ENCODE peak calls at places on chromosomes 1 and 21, in six cellular contexts. One of them, this sample, is unnamed.

GRCh38 chr21:33149166-33149565 is 79.2 kb downstream of the OLIG1 start:
- DNase-seq in stimulated activated naive CD8-positive, alpha-beta T cell treated with anti-CD3 and anti-CD28 coated beads, Interleukin-15, amount 100 ng/mL, for 72 hours: no peak
- DNase-seq in NCI-H1694: peak
- DNase-seq in CD4-positive, alpha-beta memory T cell: no peak
- DNase-seq in left cardiac atrium: no peak
- DNase-seq in T-helper 2 cell: no peak
- DNase-seq in this sample: no peak

GRCh38 chr1:27116697-27117096 is 38.2 kb downstream of the SLC9A1 start:
- DNase-seq in T-helper 2 cell: no peak
- DNase-seq in stimulated activated naive CD8-positive, alpha-beta T cell treated with anti-CD3 and anti-CD28 coated beads, Interleukin-15, amount 100 ng/mL, for 72 hours: no peak
- DNase-seq in CD4-positive, alpha-beta memory T cell: no peak
- DNase-seq in left cardiac atrium: no peak
- DNase-seq in NCI-H1694: no peak
- DNase-seq in this sample: no peak

GRCh38 chr1:93960641-93961147 is 51.5 kb upstream of the GCLM start:
- DNase-seq in T-helper 2 cell: no peak
- DNase-seq in stimulated activated naive CD8-positive, alpha-beta T cell treated with anti-CD3 and anti-CD28 coated beads, Interleukin-15, amount 100 ng/mL, for 72 hours: no peak
- DNase-seq in left cardiac atrium: no peak
- DNase-seq in CD4-positive, alpha-beta memory T cell: no peak
- DNase-seq in NCI-H1694: no peak
- DNase-seq in this sample: no peak

GRCh38 chr1:107378602-107379265 is 237.9 kb downstream of the NTNG1 start:
- DNase-seq in NCI-H1694: no peak
- DNase-seq in stimulated activated naive CD8-positive, alpha-beta T cell treated with anti-CD3 and anti-CD28 coated beads, Interleukin-15, amount 100 ng/mL, for 72 hours: no peak
- DNase-seq in T-helper 2 cell: no peak
- DNase-seq in left cardiac atrium: no peak
- DNase-seq in CD4-positive, alpha-beta memory T cell: no peak
- DNase-seq in this sample: no peak

GRCh38 chr1:109826930-109827349 is 63.2 kb upstream of the EPS8L3 start:
- DNase-seq in NCI-H1694: no peak
- DNase-seq in stimulated activated naive CD8-positive, alpha-beta T cell treated with anti-CD3 and anti-CD28 coated beads, Interleukin-15, amount 100 ng/mL, for 72 hours: no peak
- DNase-seq in CD4-positive, alpha-beta memory T cell: no peak
- DNase-seq in left cardiac atrium: peak
- DNase-seq in T-helper 2 cell: no peak
- DNase-seq in this sample: no peak

GRCh38 chr1:223508819-223509218 is 115.6 kb downstream of the CCDC185 start:
- DNase-seq in left cardiac atrium: no peak
- DNase-seq in T-helper 2 cell: no peak
- DNase-seq in stimulated activated naive CD8-positive, alpha-beta T cell treated with anti-CD3 and anti-CD28 coated beads, Interleukin-15, amount 100 ng/mL, for 72 hours: no peak
- DNase-seq in NCI-H1694: no peak
- DNase-seq in CD4-positive, alpha-beta memory T cell: no peak
- DNase-seq in this sample: no peak

GRCh38 chr1:156356875-156357534 is 12.0 kb upstream of the RHBG start:
- DNase-seq in CD4-positive, alpha-beta memory T cell: peak
- DNase-seq in left cardiac atrium: peak
- DNase-seq in NCI-H1694: peak
- DNase-seq in T-helper 2 cell: peak
- DNase-seq in stimulated activated naive CD8-positive, alpha-beta T cell treated with anti-CD3 and anti-CD28 coated beads, Interleukin-15, amount 100 ng/mL, for 72 hours: peak
- DNase-seq in this sample: no peak

GRCh38 chr21:42646076-42646825 is 7.2 kb upstream of the PDE9A start:
- DNase-seq in stimulated activated naive CD8-positive, alpha-beta T cell treated with anti-CD3 and anti-CD28 coated beads, Interleukin-15, amount 100 ng/mL, for 72 hours: no peak
- DNase-seq in CD4-positive, alpha-beta memory T cell: no peak
- DNase-seq in NCI-H1694: no peak
- DNase-seq in T-helper 2 cell: no peak
- DNase-seq in left cardiac atrium: no peak
- DNase-seq in this sample: no peak

GRCh38 chr1:29280780-29281131 is 44.4 kb downstream of the PTPRU start:
- DNase-seq in CD4-positive, alpha-beta memory T cell: no peak
- DNase-seq in NCI-H1694: no peak
- DNase-seq in T-helper 2 cell: no peak
- DNase-seq in left cardiac atrium: no peak
- DNase-seq in stimulated activated naive CD8-positive, alpha-beta T cell treated with anti-CD3 and anti-CD28 coated beads, Interleukin-15, amount 100 ng/mL, for 72 hours: no peak
- DNase-seq in this sample: no peak

GRCh38 chr1:167482184-167482583 is 36.1 kb downstream of the CD247 start:
- DNase-seq in NCI-H1694: no peak
- DNase-seq in stimulated activated naive CD8-positive, alpha-beta T cell treated with anti-CD3 and anti-CD28 coated beads, Interleukin-15, amount 100 ng/mL, for 72 hours: peak
- DNase-seq in T-helper 2 cell: peak
- DNase-seq in CD4-positive, alpha-beta memory T cell: peak
- DNase-seq in left cardiac atrium: no peak
- DNase-seq in this sample: no peak

GRCh38 chr1:239185245-239185619 is 201.1 kb upstream of the CHRM3 start:
- DNase-seq in left cardiac atrium: no peak
- DNase-seq in T-helper 2 cell: no peak
- DNase-seq in stimulated activated naive CD8-positive, alpha-beta T cell treated with anti-CD3 and anti-CD28 coated beads, Interleukin-15, amount 100 ng/mL, for 72 hours: no peak
- DNase-seq in CD4-positive, alpha-beta memory T cell: no peak
- DNase-seq in NCI-H1694: no peak
- DNase-seq in this sample: no peak

GRCh38 chr1:171715813-171716251 is 26.0 kb downstream of the VAMP4 start:
- DNase-seq in stimulated activated naive CD8-positive, alpha-beta T cell treated with anti-CD3 and anti-CD28 coated beads, Interleukin-15, amount 100 ng/mL, for 72 hours: no peak
- DNase-seq in NCI-H1694: peak
- DNase-seq in left cardiac atrium: no peak
- DNase-seq in CD4-positive, alpha-beta memory T cell: no peak
- DNase-seq in T-helper 2 cell: no peak
- DNase-seq in this sample: no peak

GRCh38 chr21:42002421-42002958 is 7.7 kb downstream of the ZBTB21 start:
- DNase-seq in CD4-positive, alpha-beta memory T cell: peak
- DNase-seq in NCI-H1694: no peak
- DNase-seq in T-helper 2 cell: peak
- DNase-seq in stimulated activated naive CD8-positive, alpha-beta T cell treated with anti-CD3 and anti-CD28 coated beads, Interleukin-15, amount 100 ng/mL, for 72 hours: peak
- DNase-seq in left cardiac atrium: no peak
- DNase-seq in this sample: no peak

GRCh38 chr1:226723640-226724532 is 15.2 kb downstream of the ITPKB start:
- DNase-seq in stimulated activated naive CD8-positive, alpha-beta T cell treated with anti-CD3 and anti-CD28 coated beads, Interleukin-15, amount 100 ng/mL, for 72 hours: no peak
- DNase-seq in CD4-positive, alpha-beta memory T cell: no peak
- DNase-seq in left cardiac atrium: peak
- DNase-seq in T-helper 2 cell: no peak
- DNase-seq in NCI-H1694: peak
- DNase-seq in this sample: no peak

GRCh38 chr1:110214454-110215404 is 4.6 kb downstream of the KCNC4 start:
- DNase-seq in T-helper 2 cell: peak
- DNase-seq in left cardiac atrium: no peak
- DNase-seq in NCI-H1694: no peak
- DNase-seq in CD4-positive, alpha-beta memory T cell: no peak
- DNase-seq in stimulated activated naive CD8-positive, alpha-beta T cell treated with anti-CD3 and anti-CD28 coated beads, Interleukin-15, amount 100 ng/mL, for 72 hours: no peak
- DNase-seq in this sample: no peak

GRCh38 chr1:242435200-242435599 is 89.3 kb downstream of the PLD5 start:
- DNase-seq in left cardiac atrium: no peak
- DNase-seq in T-helper 2 cell: no peak
- DNase-seq in CD4-positive, alpha-beta memory T cell: no peak
- DNase-seq in stimulated activated naive CD8-positive, alpha-beta T cell treated with anti-CD3 and anti-CD28 coated beads, Interleukin-15, amount 100 ng/mL, for 72 hours: no peak
- DNase-seq in NCI-H1694: no peak
- DNase-seq in this sample: no peak

GRCh38 chr1:33654267-33654832 is 181.9 kb downstream of the ZSCAN20 start:
- DNase-seq in CD4-positive, alpha-beta memory T cell: no peak
- DNase-seq in T-helper 2 cell: peak
- DNase-seq in stimulated activated naive CD8-positive, alpha-beta T cell treated with anti-CD3 and anti-CD28 coated beads, Interleukin-15, amount 100 ng/mL, for 72 hours: no peak
- DNase-seq in left cardiac atrium: no peak
- DNase-seq in NCI-H1694: no peak
- DNase-seq in this sample: peak

GRCh38 chr1:29240400-29240837 is 4.1 kb downstream of the PTPRU start:
- DNase-seq in T-helper 2 cell: no peak
- DNase-seq in NCI-H1694: peak
- DNase-seq in CD4-positive, alpha-beta memory T cell: no peak
- DNase-seq in left cardiac atrium: no peak
- DNase-seq in stimulated activated naive CD8-positive, alpha-beta T cell treated with anti-CD3 and anti-CD28 coated beads, Interleukin-15, amount 100 ng/mL, for 72 hours: no peak
- DNase-seq in this sample: no peak

GRCh38 chr1:225425211-225425786 is 2.5 kb downstream of the LBR start:
- DNase-seq in CD4-positive, alpha-beta memory T cell: no peak
- DNase-seq in T-helper 2 cell: no peak
- DNase-seq in left cardiac atrium: no peak
- DNase-seq in NCI-H1694: no peak
- DNase-seq in stimulated activated naive CD8-positive, alpha-beta T cell treated with anti-CD3 and anti-CD28 coated beads, Interleukin-15, amount 100 ng/mL, for 72 hours: no peak
- DNase-seq in this sample: no peak

GRCh38 chr1:8061210-8061609 is 35.1 kb upstream of the ERRFI1 start:
- DNase-seq in NCI-H1694: no peak
- DNase-seq in left cardiac atrium: peak
- DNase-seq in CD4-positive, alpha-beta memory T cell: no peak
- DNase-seq in T-helper 2 cell: no peak
- DNase-seq in stimulated activated naive CD8-positive, alpha-beta T cell treated with anti-CD3 and anti-CD28 coated beads, Interleukin-15, amount 100 ng/mL, for 72 hours: no peak
- DNase-seq in this sample: no peak

GRCh38 chr1:93845554-93846150 is 33.4 kb downstream of the DNTTIP2 start:
- DNase-seq in CD4-positive, alpha-beta memory T cell: no peak
- DNase-seq in stimulated activated naive CD8-positive, alpha-beta T cell treated with anti-CD3 and anti-CD28 coated beads, Interleukin-15, amount 100 ng/mL, for 72 hours: no peak
- DNase-seq in NCI-H1694: peak
- DNase-seq in left cardiac atrium: no peak
- DNase-seq in T-helper 2 cell: peak
- DNase-seq in this sample: peak

GRCh38 chr1:110551278-110551809 is 32.4 kb upstream of the KCNA10 start:
- DNase-seq in NCI-H1694: no peak
- DNase-seq in T-helper 2 cell: no peak
- DNase-seq in stimulated activated naive CD8-positive, alpha-beta T cell treated with anti-CD3 and anti-CD28 coated beads, Interleukin-15, amount 100 ng/mL, for 72 hours: no peak
- DNase-seq in left cardiac atrium: no peak
- DNase-seq in CD4-positive, alpha-beta memory T cell: no peak
- DNase-seq in this sample: no peak

GRCh38 chr1:85148524-85149250 is 52.1 kb downstream of the SYDE2 start:
- DNase-seq in left cardiac atrium: no peak
- DNase-seq in CD4-positive, alpha-beta memory T cell: no peak
- DNase-seq in stimulated activated naive CD8-positive, alpha-beta T cell treated with anti-CD3 and anti-CD28 coated beads, Interleukin-15, amount 100 ng/mL, for 72 hours: peak
- DNase-seq in T-helper 2 cell: peak
- DNase-seq in NCI-H1694: no peak
- DNase-seq in this sample: no peak

GRCh38 chr1:92038695-92039346 is 9.0 kb downstream of the EPHX4 start:
- DNase-seq in stimulated activated naive CD8-positive, alpha-beta T cell treated with anti-CD3 and anti-CD28 coated beads, Interleukin-15, amount 100 ng/mL, for 72 hours: no peak
- DNase-seq in T-helper 2 cell: no peak
- DNase-seq in left cardiac atrium: no peak
- DNase-seq in CD4-positive, alpha-beta memory T cell: no peak
- DNase-seq in NCI-H1694: no peak
- DNase-seq in this sample: no peak

GRCh38 chr21:27633631-27634030 is 666.7 kb upstream of the ADAMTS5 start:
- DNase-seq in stimulated activated naive CD8-positive, alpha-beta T cell treated with anti-CD3 and anti-CD28 coated beads, Interleukin-15, amount 100 ng/mL, for 72 hours: no peak
- DNase-seq in left cardiac atrium: no peak
- DNase-seq in CD4-positive, alpha-beta memory T cell: no peak
- DNase-seq in T-helper 2 cell: no peak
- DNase-seq in NCI-H1694: no peak
- DNase-seq in this sample: no peak

GRCh38 chr1:228393268-228393699 is 13.4 kb downstream of the TRIM11 start:
- DNase-seq in CD4-positive, alpha-beta memory T cell: no peak
- DNase-seq in T-helper 2 cell: no peak
- DNase-seq in NCI-H1694: no peak
- DNase-seq in left cardiac atrium: no peak
- DNase-seq in stimulated activated naive CD8-positive, alpha-beta T cell treated with anti-CD3 and anti-CD28 coated beads, Interleukin-15, amount 100 ng/mL, for 72 hours: no peak
- DNase-seq in this sample: no peak

GRCh38 chr1:9058465-9058864 is 11.0 kb downstream of the SLC2A5 start:
- DNase-seq in stimulated activated naive CD8-positive, alpha-beta T cell treated with anti-CD3 and anti-CD28 coated beads, Interleukin-15, amount 100 ng/mL, for 72 hours: no peak
- DNase-seq in T-helper 2 cell: no peak
- DNase-seq in CD4-positive, alpha-beta memory T cell: no peak
- DNase-seq in NCI-H1694: no peak
- DNase-seq in left cardiac atrium: no peak
- DNase-seq in this sample: no peak

GRCh38 chr1:237187854-237188253 is 145.9 kb downstream of the RYR2 start:
- DNase-seq in left cardiac atrium: no peak
- DNase-seq in CD4-positive, alpha-beta memory T cell: no peak
- DNase-seq in T-helper 2 cell: no peak
- DNase-seq in stimulated activated naive CD8-positive, alpha-beta T cell treated with anti-CD3 and anti-CD28 coated beads, Interleukin-15, amount 100 ng/mL, for 72 hours: no peak
- DNase-seq in NCI-H1694: no peak
- DNase-seq in this sample: no peak